ENCODE peak calls at places on chromosomes 2 and 18, in six cellular contexts. One of them, this sample, is unnamed.

GRCh38 chr2:133574186-133574585 is 5.9 kb upstream of the NCKAP5 start:
- DNase-seq in psoas muscle: no peak
- DNase-seq in B cell: no peak
- DNase-seq in fibroblast of mammary gland: no peak
- DNase-seq in activated CD8-positive, alpha-beta T cell treated with anti-CD3 and anti-CD28 coated beads for 36 hours: no peak
- DNase-seq in WTC11: no peak
- DNase-seq in this sample: no peak

GRCh38 chr2:149028891-149029290 is 9.6 kb upstream of the LYPD6B start:
- DNase-seq in psoas muscle: no peak
- DNase-seq in B cell: no peak
- DNase-seq in fibroblast of mammary gland: no peak
- DNase-seq in activated CD8-positive, alpha-beta T cell treated with anti-CD3 and anti-CD28 coated beads for 36 hours: no peak
- DNase-seq in WTC11: no peak
- DNase-seq in this sample: no peak

GRCh38 chr2:120348134-120349103 is 2.5 kb downstream of the INHBB start:
- DNase-seq in psoas muscle: no peak
- DNase-seq in B cell: no peak
- DNase-seq in fibroblast of mammary gland: no peak
- DNase-seq in activated CD8-positive, alpha-beta T cell treated with anti-CD3 and anti-CD28 coated beads for 36 hours: no peak
- DNase-seq in WTC11: no peak
- DNase-seq in this sample: no peak

GRCh38 chr2:237509905-237510304 is 22.9 kb downstream of the MLPH start:
- DNase-seq in psoas muscle: no peak
- DNase-seq in B cell: no peak
- DNase-seq in fibroblast of mammary gland: no peak
- DNase-seq in activated CD8-positive, alpha-beta T cell treated with anti-CD3 and anti-CD28 coated beads for 36 hours: no peak
- DNase-seq in WTC11: no peak
- DNase-seq in this sample: no peak

GRCh38 chr2:213216461-213216860 is 65.0 kb upstream of the IKZF2 start:
- DNase-seq in psoas muscle: no peak
- DNase-seq in B cell: no peak
- DNase-seq in fibroblast of mammary gland: peak
- DNase-seq in activated CD8-positive, alpha-beta T cell treated with anti-CD3 and anti-CD28 coated beads for 36 hours: no peak
- DNase-seq in WTC11: no peak
- DNase-seq in this sample: no peak

GRCh38 chr18:36297419-36298112 is at the start of gene FHOD3:
- DNase-seq in psoas muscle: peak
- DNase-seq in B cell: peak
- DNase-seq in fibroblast of mammary gland: peak
- DNase-seq in activated CD8-positive, alpha-beta T cell treated with anti-CD3 and anti-CD28 coated beads for 36 hours: peak
- DNase-seq in WTC11: peak
- DNase-seq in this sample: peak

GRCh38 chr2:177574357-177574756 is 181.8 kb downstream of the AGPS start:
- DNase-seq in psoas muscle: no peak
- DNase-seq in B cell: no peak
- DNase-seq in fibroblast of mammary gland: no peak
- DNase-seq in activated CD8-positive, alpha-beta T cell treated with anti-CD3 and anti-CD28 coated beads for 36 hours: no peak
- DNase-seq in WTC11: no peak
- DNase-seq in this sample: no peak

GRCh38 chr2:54404270-54404669 is 51.9 kb upstream of the SPTBN1 start:
- DNase-seq in psoas muscle: no peak
- DNase-seq in B cell: no peak
- DNase-seq in fibroblast of mammary gland: peak
- DNase-seq in activated CD8-positive, alpha-beta T cell treated with anti-CD3 and anti-CD28 coated beads for 36 hours: no peak
- DNase-seq in WTC11: no peak
- DNase-seq in this sample: no peak

GRCh38 chr2:217756375-217757107 is 246.3 kb downstream of the TNS1 start:
- DNase-seq in psoas muscle: peak
- DNase-seq in B cell: peak
- DNase-seq in fibroblast of mammary gland: peak
- DNase-seq in activated CD8-positive, alpha-beta T cell treated with anti-CD3 and anti-CD28 coated beads for 36 hours: peak
- DNase-seq in WTC11: peak
- DNase-seq in this sample: peak

GRCh38 chr2:94879314-94879981 is 8.2 kb downstream of the TEKT4 start:
- DNase-seq in psoas muscle: no peak
- DNase-seq in B cell: no peak
- DNase-seq in fibroblast of mammary gland: no peak
- DNase-seq in activated CD8-positive, alpha-beta T cell treated with anti-CD3 and anti-CD28 coated beads for 36 hours: no peak
- DNase-seq in WTC11: no peak
- DNase-seq in this sample: no peak

GRCh38 chr2:5123597-5124196 is 568.5 kb upstream of the SOX11 start:
- DNase-seq in psoas muscle: no peak
- DNase-seq in B cell: no peak
- DNase-seq in fibroblast of mammary gland: no peak
- DNase-seq in activated CD8-positive, alpha-beta T cell treated with anti-CD3 and anti-CD28 coated beads for 36 hours: no peak
- DNase-seq in WTC11: no peak
- DNase-seq in this sample: no peak

GRCh38 chr2:31240406-31241365 is 6.7 kb downstream of the EHD3 start:
- DNase-seq in psoas muscle: no peak
- DNase-seq in B cell: no peak
- DNase-seq in fibroblast of mammary gland: no peak
- DNase-seq in activated CD8-positive, alpha-beta T cell treated with anti-CD3 and anti-CD28 coated beads for 36 hours: no peak
- DNase-seq in WTC11: no peak
- DNase-seq in this sample: no peak

GRCh38 chr2:13474538-13474937 is 757.8 kb downstream of the TRIB2 start:
- DNase-seq in psoas muscle: no peak
- DNase-seq in B cell: no peak
- DNase-seq in fibroblast of mammary gland: no peak
- DNase-seq in activated CD8-positive, alpha-beta T cell treated with anti-CD3 and anti-CD28 coated beads for 36 hours: no peak
- DNase-seq in WTC11: no peak
- DNase-seq in this sample: no peak

GRCh38 chr2:190881480-190882326 is 1.1 kb downstream of the GLS start:
- DNase-seq in psoas muscle: peak
- DNase-seq in B cell: peak
- DNase-seq in fibroblast of mammary gland: peak
- DNase-seq in activated CD8-positive, alpha-beta T cell treated with anti-CD3 and anti-CD28 coated beads for 36 hours: peak
- DNase-seq in WTC11: peak
- DNase-seq in this sample: peak

GRCh38 chr18:44592639-44593038 is 88.0 kb upstream of the SETBP1 start:
- DNase-seq in psoas muscle: no peak
- DNase-seq in B cell: no peak
- DNase-seq in fibroblast of mammary gland: peak
- DNase-seq in activated CD8-positive, alpha-beta T cell treated with anti-CD3 and anti-CD28 coated beads for 36 hours: no peak
- DNase-seq in WTC11: no peak
- DNase-seq in this sample: no peak

GRCh38 chr2:146481629-146482028 is 1363.2 kb upstream of the ACVR2A start:
- DNase-seq in psoas muscle: no peak
- DNase-seq in B cell: no peak
- DNase-seq in fibroblast of mammary gland: peak
- DNase-seq in activated CD8-positive, alpha-beta T cell treated with anti-CD3 and anti-CD28 coated beads for 36 hours: no peak
- DNase-seq in WTC11: no peak
- DNase-seq in this sample: no peak

GRCh38 chr2:7077660-7078278 is 160.6 kb downstream of the RNF144A start:
- DNase-seq in psoas muscle: no peak
- DNase-seq in B cell: no peak
- DNase-seq in fibroblast of mammary gland: peak
- DNase-seq in activated CD8-positive, alpha-beta T cell treated with anti-CD3 and anti-CD28 coated beads for 36 hours: no peak
- DNase-seq in WTC11: no peak
- DNase-seq in this sample: no peak

GRCh38 chr18:24793742-24794141 is 333.3 kb downstream of the HRH4 start:
- DNase-seq in psoas muscle: no peak
- DNase-seq in B cell: no peak
- DNase-seq in fibroblast of mammary gland: no peak
- DNase-seq in activated CD8-positive, alpha-beta T cell treated with anti-CD3 and anti-CD28 coated beads for 36 hours: no peak
- DNase-seq in WTC11: no peak
- DNase-seq in this sample: no peak

GRCh38 chr2:17748745-17749144 is 4.9 kb downstream of the SMC6 start:
- DNase-seq in psoas muscle: no peak
- DNase-seq in B cell: no peak
- DNase-seq in fibroblast of mammary gland: no peak
- DNase-seq in activated CD8-positive, alpha-beta T cell treated with anti-CD3 and anti-CD28 coated beads for 36 hours: no peak
- DNase-seq in WTC11: no peak
- DNase-seq in this sample: no peak

GRCh38 chr2:161166538-161167409 is 6.5 kb downstream of the TANK start:
- DNase-seq in psoas muscle: no peak
- DNase-seq in B cell: peak
- DNase-seq in fibroblast of mammary gland: peak
- DNase-seq in activated CD8-positive, alpha-beta T cell treated with anti-CD3 and anti-CD28 coated beads for 36 hours: peak
- DNase-seq in WTC11: no peak
- DNase-seq in this sample: peak

GRCh38 chr2:65261676-65262075 is 34.0 kb downstream of the ACTR2 start:
- DNase-seq in psoas muscle: no peak
- DNase-seq in B cell: no peak
- DNase-seq in fibroblast of mammary gland: no peak
- DNase-seq in activated CD8-positive, alpha-beta T cell treated with anti-CD3 and anti-CD28 coated beads for 36 hours: no peak
- DNase-seq in WTC11: no peak
- DNase-seq in this sample: no peak

GRCh38 chr2:122179492-122180070 is 424.1 kb downstream of the TSN start:
- DNase-seq in psoas muscle: no peak
- DNase-seq in B cell: no peak
- DNase-seq in fibroblast of mammary gland: no peak
- DNase-seq in activated CD8-positive, alpha-beta T cell treated with anti-CD3 and anti-CD28 coated beads for 36 hours: no peak
- DNase-seq in WTC11: no peak
- DNase-seq in this sample: no peak

GRCh38 chr18:66344227-66344626 is 259.7 kb downstream of the CDH19 start:
- DNase-seq in psoas muscle: no peak
- DNase-seq in B cell: no peak
- DNase-seq in fibroblast of mammary gland: no peak
- DNase-seq in activated CD8-positive, alpha-beta T cell treated with anti-CD3 and anti-CD28 coated beads for 36 hours: no peak
- DNase-seq in WTC11: no peak
- DNase-seq in this sample: no peak

GRCh38 chr18:47876813-47877212 is 53.6 kb downstream of the SMAD2 start:
- DNase-seq in psoas muscle: no peak
- DNase-seq in B cell: no peak
- DNase-seq in fibroblast of mammary gland: no peak
- DNase-seq in activated CD8-positive, alpha-beta T cell treated with anti-CD3 and anti-CD28 coated beads for 36 hours: no peak
- DNase-seq in WTC11: no peak
- DNase-seq in this sample: no peak
- TF ChIP-seq CTCF in psoas muscle: no peak
- TF ChIP-seq CTCF in B cell: no peak
- TF ChIP-seq CTCF in fibroblast of mammary gland: no peak
- TF ChIP-seq CTCF in activated CD8-positive, alpha-beta T cell treated with anti-CD3 and anti-CD28 coated beads for 36 hours: peak
- TF ChIP-seq CTCF in WTC11: no peak
- TF ChIP-seq CTCF in this sample: no peak

GRCh38 chr18:267688-268552 is at the start of gene THOC1:
- DNase-seq in psoas muscle: peak
- DNase-seq in B cell: peak
- DNase-seq in fibroblast of mammary gland: peak
- DNase-seq in activated CD8-positive, alpha-beta T cell treated with anti-CD3 and anti-CD28 coated beads for 36 hours: peak
- DNase-seq in WTC11: peak
- DNase-seq in this sample: peak
- TF ChIP-seq CTCF in psoas muscle: no peak
- TF ChIP-seq CTCF in B cell: no peak
- TF ChIP-seq CTCF in fibroblast of mammary gland: no peak
- TF ChIP-seq CTCF in activated CD8-positive, alpha-beta T cell treated with anti-CD3 and anti-CD28 coated beads for 36 hours: no peak
- TF ChIP-seq CTCF in WTC11: no peak
- TF ChIP-seq CTCF in this sample: no peak

DNA sequence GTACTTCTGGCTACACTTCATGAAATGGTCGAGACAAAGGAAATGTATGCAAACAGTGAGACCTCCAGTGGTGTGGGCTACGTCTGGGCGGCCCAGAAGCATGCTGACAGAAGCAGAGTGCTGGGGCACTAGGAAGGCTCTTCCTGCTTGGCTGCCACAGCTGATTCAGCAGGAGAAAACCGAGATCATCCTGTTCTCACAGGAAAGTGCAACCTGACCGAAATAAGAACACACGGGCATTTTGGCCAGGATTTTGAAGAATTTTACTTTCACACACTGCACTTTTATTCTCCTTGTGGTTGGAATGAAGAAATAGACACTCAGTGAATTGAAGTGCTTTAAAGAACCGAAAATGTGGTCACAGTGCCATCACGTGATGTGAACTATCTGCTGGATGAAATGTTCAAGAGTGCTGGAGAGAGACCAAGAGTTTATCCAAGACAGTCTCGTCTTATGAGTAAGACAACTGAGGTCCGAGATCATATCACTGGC is 149.5 kb downstream of the CCBE1 start:
- DNase-seq in psoas muscle: no peak
- DNase-seq in B cell: no peak
- DNase-seq in fibroblast of mammary gland: peak
- DNase-seq in activated CD8-positive, alpha-beta T cell treated with anti-CD3 and anti-CD28 coated beads for 36 hours: no peak
- DNase-seq in WTC11: peak
- DNase-seq in this sample: no peak
- TF ChIP-seq CTCF in psoas muscle: no peak
- TF ChIP-seq CTCF in B cell: no peak
- TF ChIP-seq CTCF in fibroblast of mammary gland: peak
- TF ChIP-seq CTCF in activated CD8-positive, alpha-beta T cell treated with anti-CD3 and anti-CD28 coated beads for 36 hours: no peak
- TF ChIP-seq CTCF in WTC11: no peak
- TF ChIP-seq CTCF in this sample: no peak

DNA sequence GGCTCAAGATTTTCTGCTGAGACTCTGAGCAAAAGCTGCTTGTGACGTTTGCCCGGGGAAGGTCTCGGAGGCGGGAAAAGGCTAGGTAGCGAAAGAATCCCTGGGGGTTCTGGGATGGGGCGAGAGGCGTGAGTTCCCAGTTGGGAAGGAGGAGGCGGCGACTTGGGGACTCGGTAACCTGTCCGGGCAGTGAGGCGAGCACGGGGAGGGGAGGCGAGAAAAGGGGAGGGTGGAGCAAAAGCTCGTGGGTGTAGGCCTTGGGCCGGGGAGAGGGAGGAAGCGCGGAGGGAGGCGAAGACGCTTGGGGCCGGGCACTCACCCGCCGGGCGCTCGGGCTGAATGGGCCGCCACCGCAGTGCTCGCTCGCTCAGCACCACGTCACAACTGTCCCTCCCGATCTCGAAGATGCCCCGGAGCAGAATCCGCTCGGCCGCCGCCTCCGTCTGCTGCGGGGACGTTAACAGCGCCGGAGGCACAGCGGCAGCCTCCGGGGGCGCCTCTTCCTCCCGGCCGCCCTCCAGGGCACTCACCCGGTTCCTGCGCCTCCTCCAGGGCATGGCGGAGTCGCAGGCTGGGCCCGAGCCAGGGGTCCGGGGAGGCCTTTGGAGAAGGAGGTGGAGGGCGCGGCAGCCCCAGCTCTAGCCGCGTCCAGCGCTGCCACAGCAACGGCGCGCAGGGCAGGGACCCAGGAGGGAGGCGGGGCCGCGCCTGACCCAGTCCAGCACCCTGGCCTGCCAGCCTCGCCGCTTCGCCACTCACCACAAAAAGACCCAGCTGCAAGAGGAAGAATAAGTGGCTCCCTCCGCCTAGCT is at the start of gene CERKL:
- DNase-seq in psoas muscle: peak
- DNase-seq in B cell: peak
- DNase-seq in fibroblast of mammary gland: no peak
- DNase-seq in activated CD8-positive, alpha-beta T cell treated with anti-CD3 and anti-CD28 coated beads for 36 hours: peak
- DNase-seq in WTC11: peak
- DNase-seq in this sample: peak
- TF ChIP-seq CTCF in psoas muscle: no peak
- TF ChIP-seq CTCF in B cell: no peak
- TF ChIP-seq CTCF in fibroblast of mammary gland: no peak
- TF ChIP-seq CTCF in activated CD8-positive, alpha-beta T cell treated with anti-CD3 and anti-CD28 coated beads for 36 hours: no peak
- TF ChIP-seq CTCF in WTC11: no peak
- TF ChIP-seq CTCF in this sample: no peak